ENCODE peak calls at places on chromosome 5, in seven cellular contexts. G is epithelial cell of proximal tubule; E is H54; Q is stimulated activated CD4-positive, alpha-beta T cell treated with anti-CD3 and anti-CD28 coated beads, Interleukin-2, amount 100 ng/mL, for 24 hours; Y is NCI-H2081; J is anterior cingulate cortex; N is amygdala. T is an unnamed sample.

GRCh38 chr5:171675511-171675910 is 110.1 kb upstream of the SMIM23 start:
- DNase-seq in G (no peak), E (no peak), Q (no peak), Y (no peak), J (no peak), N (no peak), T (no peak)

GRCh38 chr5:116358911-116359418 is 215.7 kb downstream of the SEMA6A start:
- DNase-seq in G (no peak), E (no peak), Q (no peak), Y (no peak), J (no peak), N (no peak), T (no peak)

GRCh38 chr5:133051117-133051546 is 681 bp upstream of the HSPA4 start:
- DNase-seq in G (no peak), E (no peak), Q (no peak), Y (no peak), J (no peak), N (no peak), T (no peak)

GRCh38 chr5:130549884-130550552 is 615.0 kb downstream of the HINT1 start:
- DNase-seq in G (peak), E (no peak), Q (no peak), Y (no peak), J (no peak), N (no peak), T (no peak)

GRCh38 chr5:6343951-6344596 is 34.3 kb downstream of the MED10 start:
- DNase-seq in G (no peak), E (no peak), Q (no peak), Y (no peak), J (no peak), N (no peak), T (no peak)

GRCh38 chr5:125719681-125720676 is 703.2 kb upstream of the GRAMD2B start:
- DNase-seq in G (no peak), E (no peak), Q (no peak), Y (peak), J (no peak), N (no peak), T (no peak)

GRCh38 chr5:128258387-128258786 is 174.8 kb downstream of the SLC12A2 start:
- DNase-seq in G (no peak), E (no peak), Q (no peak), Y (peak), J (no peak), N (no peak), T (no peak)

GRCh38 chr5:65190328-65191053 is 291.2 kb downstream of the ADAMTS6 start:
- DNase-seq in G (no peak), E (no peak), Q (no peak), Y (no peak), J (no peak), N (no peak), T (no peak)

GRCh38 chr5:33441241-33441844 is 578 bp downstream of the TARS1 start:
- DNase-seq in G (peak), E (no peak), Q (peak), Y (peak), J (no peak), N (no peak), T (peak)

GRCh38 chr5:14505310-14506140 is 76.1 kb upstream of the OTULINL start:
- DNase-seq in G (no peak), E (no peak), Q (no peak), Y (no peak), J (no peak), N (no peak), T (no peak)

GRCh38 chr5:111394580-111394979 is 117.8 kb downstream of the STARD4 start:
- DNase-seq in G (no peak), E (no peak), Q (no peak), Y (no peak), J (no peak), N (no peak), T (no peak)

GRCh38 chr5:160448886-160449285 is 27.2 kb downstream of the PTTG1 start:
- DNase-seq in G (no peak), E (no peak), Q (no peak), Y (no peak), J (no peak), N (no peak), T (no peak)

GRCh38 chr5:179310439-179311090 is 34.7 kb downstream of the ADAMTS2 start:
- DNase-seq in G (no peak), E (no peak), Q (no peak), Y (no peak), J (no peak), N (no peak), T (no peak)

GRCh38 chr5:158553195-158553945 is 546.3 kb downstream of the EBF1 start:
- DNase-seq in G (no peak), E (no peak), Q (no peak), Y (no peak), J (no peak), N (no peak), T (no peak)

GRCh38 chr5:162638849-162639248 is 571.3 kb downstream of the GABRG2 start:
- DNase-seq in G (no peak), E (no peak), Q (no peak), Y (no peak), J (no peak), N (no peak), T (no peak)

GRCh38 chr5:126680215-126680817 is 79.6 kb downstream of the PHAX start:
- DNase-seq in G (no peak), E (no peak), Q (no peak), Y (no peak), J (no peak), N (no peak), T (no peak)

GRCh38 chr5:5271606-5272321 is 131.6 kb downstream of the ADAMTS16 start:
- DNase-seq in G (no peak), E (no peak), Q (no peak), Y (no peak), J (no peak), N (no peak), T (no peak)

GRCh38 chr5:173029499-173029921 is 26.6 kb upstream of the CREBRF start:
- DNase-seq in G (no peak), E (no peak), Q (no peak), Y (no peak), J (no peak), N (no peak), T (no peak)

GRCh38 chr5:123209163-123210013 is 120.3 kb downstream of the PRDM6 start:
- DNase-seq in G (peak), E (peak), Q (no peak), Y (no peak), J (no peak), N (no peak), T (no peak)

GRCh38 chr5:108531367-108532211 is 149.7 kb upstream of the FBXL17 start:
- DNase-seq in G (no peak), E (no peak), Q (no peak), Y (no peak), J (no peak), N (no peak), T (no peak)

GRCh38 chr5:139667730-139668063 is 19.5 kb downstream of the CXXC5 start:
- DNase-seq in G (no peak), E (no peak), Q (no peak), Y (no peak), J (no peak), N (no peak), T (no peak)

GRCh38 chr5:142600611-142601360 is 85.1 kb downstream of the FGF1 start:
- DNase-seq in G (no peak), E (no peak), Q (no peak), Y (no peak), J (no peak), N (no peak), T (no peak)

GRCh38 chr5:135714126-135714894 is 120.2 kb upstream of the SLC25A48 start:
- DNase-seq in G (no peak), E (no peak), Q (no peak), Y (no peak), J (no peak), N (no peak), T (no peak)

GRCh38 chr5:164497665-164498064 is 992.2 kb downstream of the MAT2B start:
- DNase-seq in G (no peak), E (no peak), Q (no peak), Y (no peak), J (no peak), N (no peak), T (no peak)

GRCh38 chr5:64973226-64973625 is 204.5 kb downstream of the CWC27 start:
- DNase-seq in G (no peak), E (no peak), Q (no peak), Y (no peak), J (no peak), N (no peak), T (no peak)

GRCh38 chr5:68534131-68534940 is 318.8 kb downstream of the PIK3R1 start:
- DNase-seq in G (no peak), E (no peak), Q (no peak), Y (peak), J (peak), N (peak), T (no peak)

GRCh38 chr5:6159864-6160199 is 218.5 kb downstream of the MED10 start:
- DNase-seq in G (no peak), E (no peak), Q (no peak), Y (no peak), J (no peak), N (no peak), T (no peak)

GRCh38 chr5:114857951-114858401 is 311.7 kb downstream of the TRIM36 start:
- DNase-seq in G (no peak), E (no peak), Q (no peak), Y (no peak), J (peak), N (peak), T (no peak)

GRCh38 chr5:74386571-74387334 is 253.8 kb downstream of the ENC1 start:
- DNase-seq in G (peak), E (peak), Q (no peak), Y (no peak), J (no peak), N (no peak), T (no peak)